ENCODE peak calls at places on chromosomes 16 and 17, in five cellular contexts. L is HCT116, W is IMR-90, T is upper lobe of right lung, S is transverse colon. Y is an unnamed sample.
A peak's percentile ranks its signal among the peaks of the same experiment; 100 is the strongest.

GRCh38 chr17:31226950-31227349 is 70.1 kb downstream of the OMG start:
- DNase-seq in L (no peak), W (no peak), T (no peak), S (no peak), Y (no peak)

GRCh38 chr17:42472709-42473521 is 14.2 kb downstream of the ATP6V0A1 start:
- DNase-seq in L (no peak), W (peak; percentile 93), T (no peak), S (no peak), Y (no peak)

GRCh38 chr17:48625502-48626201 is 506 bp downstream of the HOXB9 start:
- DNase-seq in L (no peak), W (no peak), T (no peak), S (peak; percentile 89), Y (no peak)

GRCh38 chr17:46053911-46054534 is 55.0 kb downstream of the STH start:
- DNase-seq in L (no peak), W (peak; percentile 47), T (no peak), S (no peak), Y (no peak)

GRCh38 chr17:37212184-37212583 is 163.6 kb upstream of the C17orf78 start:
- DNase-seq in L (no peak), W (no peak), T (no peak), S (no peak), Y (no peak)

GRCh38 chr16:86513471-86514277 is 3.3 kb downstream of the FOXF1 start:
- DNase-seq in L (no peak), W (no peak), T (no peak), S (no peak), Y (no peak)

GRCh38 chr17:45077643-45078042 is 16.5 kb downstream of the NMT1 start:
- DNase-seq in L (no peak), W (no peak), T (no peak), S (no peak), Y (no peak)

GRCh38 chr17:55743103-55743679 is 7.7 kb upstream of the PCTP start:
- DNase-seq in L (peak; percentile 85), W (no peak), T (no peak), S (peak; percentile 57), Y (no peak)

GRCh38 chr17:78717431-78717980 is 64.6 kb downstream of the CYTH1 start:
- DNase-seq in L (no peak), W (peak; percentile 26), T (no peak), S (peak; percentile 25), Y (no peak)

GRCh38 chr16:49910761-49911160 is 54.8 kb upstream of the ZNF423 start:
- DNase-seq in L (no peak), W (no peak), T (no peak), S (no peak), Y (no peak)

GRCh38 chr17:7590743-7591142 is 849 bp upstream of the SOX15 start:
- DNase-seq in L (no peak), W (peak; percentile 70), T (no peak), S (no peak), Y (no peak)

GRCh38 chr16:26777821-26778220 is 288.9 kb upstream of the C16orf82 start:
- DNase-seq in L (no peak), W (no peak), T (no peak), S (no peak), Y (no peak)

GRCh38 chr17:39753514-39754160 is 15.9 kb downstream of the GRB7 start:
- DNase-seq in L (no peak), W (no peak), T (no peak), S (peak; percentile 72), Y (no peak)

GRCh38 chr16:54242199-54242598 is 44.4 kb downstream of the IRX3 start:
- DNase-seq in L (peak; percentile 41), W (no peak), T (no peak), S (no peak), Y (peak; percentile 23)

GRCh38 chr16:83066881-83067280 is 440.1 kb downstream of the CDH13 start:
- DNase-seq in L (no peak), W (no peak), T (no peak), S (no peak), Y (no peak)

GRCh38 chr16:67893791-67894399 is 841 bp downstream of the PSKH1 start:
- DNase-seq in L (no peak), W (no peak), T (no peak), S (no peak), Y (no peak)

GRCh38 chr16:20410153-20410723 is 904 bp downstream of the ACSM5 start:
- DNase-seq in L (no peak), W (no peak), T (no peak), S (no peak), Y (no peak)

GRCh38 chr16:48089053-48089792 is 66.6 kb downstream of the ABCC12 start:
- DNase-seq in L (no peak), W (no peak), T (no peak), S (no peak), Y (no peak)

GRCh38 chr16:82657786-82658185 is 31.0 kb downstream of the CDH13 start:
- DNase-seq in L (no peak), W (no peak), T (no peak), S (no peak), Y (no peak)

GRCh38 chr17:76540381-76541300 is 797 bp downstream of the PRCD start:
- DNase-seq in L (peak; percentile 93), W (peak; percentile 94), T (peak; percentile 92), S (peak; percentile 91), Y (peak; percentile 98)

GRCh38 chr16:69113216-69113615 is 7.8 kb downstream of the HAS3 start:
- DNase-seq in L (no peak), W (no peak), T (peak; percentile 39), S (no peak), Y (no peak)

GRCh38 chr17:4833941-4834501 is 881 bp downstream of the MINK1 start:
- DNase-seq in L (no peak), W (peak; percentile 80), T (peak; percentile 67), S (peak; percentile 47), Y (peak; percentile 61)

GRCh38 chr16:11232852-11233726 is 22.9 kb downstream of the SOCS1 start:
- DNase-seq in L (no peak), W (no peak), T (peak; percentile 87), S (peak; percentile 73), Y (no peak)

GRCh38 chr17:673200-673681 is 41.4 kb downstream of the VPS53 start:
- DNase-seq in L (no peak), W (peak; percentile 78), T (peak; percentile 65), S (no peak), Y (no peak)

GRCh38 chr17:83053021-83053778 is 26.2 kb upstream of the METRNL start:
- DNase-seq in L (no peak), W (peak; percentile 30), T (peak; percentile 67), S (no peak), Y (no peak)

GRCh38 chr17:83053779-83054451 is 25.5 kb upstream of the METRNL start:
- DNase-seq in L (no peak), W (no peak), T (peak; percentile 78), S (no peak), Y (no peak)

GRCh38 chr17:83050651-83051422 is 28.6 kb upstream of the METRNL start:
- DNase-seq in L (no peak), W (no peak), T (no peak), S (peak; percentile 73), Y (no peak)

GRCh38 chr17:83052241-83052564 is 27.2 kb upstream of the METRNL start:
- DNase-seq in L (no peak), W (no peak), T (no peak), S (no peak), Y (no peak)

GRCh38 chr17:83051423-83052240 is 27.8 kb upstream of the METRNL start:
- DNase-seq in L (peak; percentile 97), W (peak; percentile 95), T (peak; percentile 98), S (peak; percentile 98), Y (peak; percentile 96)
- TF ChIP-seq CTCF in L (no peak), W (no peak), T (no peak), S (no peak), Y (no peak)

GRCh38 chr16:81314603-81315270 is at the start of gene GAN:
- DNase-seq in L (peak; percentile 94), W (peak; percentile 95), T (peak; percentile 97), S (peak; percentile 96), Y (peak; percentile 97)
- H3K4me1 ChIP-seq in L (peaks cover 18% of the 10 kb centered on the region), W (peaks cover 12% of the 10 kb centered on the region), T (peaks cover 25% of the 10 kb centered on the region), S (peaks cover 37% of the 10 kb centered on the region), Y (peaks cover 35% of the 10 kb centered on the region)

DNA sequence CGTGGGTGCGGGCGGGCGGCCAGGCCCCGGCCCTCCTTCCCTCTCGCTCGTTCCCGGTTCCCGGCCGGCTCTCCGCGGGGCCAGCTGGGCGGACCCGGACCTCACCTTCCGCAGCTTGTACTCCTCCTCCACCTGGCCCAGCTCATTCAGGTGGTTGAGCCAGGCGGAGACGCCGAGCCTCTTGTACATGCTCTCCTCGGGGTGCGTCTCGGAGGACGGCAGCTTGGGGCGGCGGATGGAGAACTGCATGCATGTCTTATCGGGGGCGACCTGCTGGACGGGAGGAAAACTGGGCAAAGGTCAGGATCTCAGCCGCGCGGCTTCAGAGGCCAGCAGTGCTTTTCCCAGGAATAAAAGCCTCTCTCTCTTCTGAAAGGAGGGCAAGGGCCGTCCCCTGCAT is 85.4 kb downstream of the TBC1D16 start:
- DNase-seq in L (no peak), W (no peak), T (peak; percentile 61), S (no peak), Y (no peak)
- H3K27ac ChIP-seq in L (no peak overlapping the region), W (no peak overlapping the region), T (no peak overlapping the region), S (no peak overlapping the region), Y (no peak overlapping the region)

DNA sequence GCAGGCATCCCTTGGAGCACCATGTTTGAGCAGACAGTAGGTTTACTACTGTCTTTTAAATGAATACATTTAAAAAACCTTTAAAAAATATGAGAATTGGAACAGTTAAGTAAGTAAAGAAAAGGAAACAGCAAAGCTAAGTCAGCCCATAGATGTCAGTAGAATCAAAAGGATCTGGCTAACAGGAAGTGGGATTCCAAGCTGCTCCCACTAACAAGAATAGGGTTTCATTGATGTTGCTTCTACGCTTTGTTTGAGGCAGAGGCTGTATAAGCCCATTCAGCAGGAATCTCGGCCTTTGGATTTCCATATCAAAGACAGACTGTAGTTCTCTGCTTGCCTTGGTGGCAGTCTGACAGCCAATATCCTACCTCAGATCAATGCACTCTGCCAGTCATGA is 122.9 kb upstream of the ELAC2 start:
- DNase-seq in L (no peak), W (peak; percentile 24), T (no peak), S (no peak), Y (no peak)
- TF ChIP-seq CTCF in L (no peak), W (peak; percentile 30), T (no peak), S (no peak), Y (no peak)

GRCh38 chr16:56282455-56282854 is 91.2 kb downstream of the GNAO1 start:
- DNase-seq in L (no peak), W (no peak), T (no peak), S (no peak), Y (no peak)

GRCh38 chr16:56288019-56288418 is 96.7 kb downstream of the GNAO1 start:
- DNase-seq in L (no peak), W (no peak), T (peak; percentile 40), S (no peak), Y (no peak)

GRCh38 chr16:56286819-56287218 is 95.5 kb downstream of the GNAO1 start:
- DNase-seq in L (no peak), W (peak; percentile 16), T (no peak), S (no peak), Y (no peak)

GRCh38 chr16:56281256-56281805 is 90.0 kb downstream of the GNAO1 start:
- DNase-seq in L (no peak), W (no peak), T (no peak), S (no peak), Y (no peak)

DNA sequence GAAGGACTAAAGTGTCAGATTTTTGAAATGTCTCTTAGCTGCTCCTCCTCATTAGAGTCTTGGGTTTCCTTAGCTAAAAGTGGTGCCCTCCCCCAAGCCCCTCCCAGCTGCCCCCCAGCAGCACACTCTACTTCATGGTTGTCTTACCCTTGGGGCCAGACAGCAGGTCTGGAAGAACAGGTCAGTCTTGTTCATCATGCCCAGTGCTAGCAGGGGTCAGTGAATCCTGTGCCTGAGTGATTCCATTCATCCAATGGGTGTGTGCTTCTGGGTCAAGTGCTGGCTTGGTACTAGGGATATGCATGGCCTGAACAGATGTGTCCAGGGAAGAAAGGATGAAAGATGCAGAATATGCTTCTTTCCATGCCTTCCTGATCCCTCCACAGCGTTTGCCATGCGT is 93.2 kb downstream of the GNAO1 start:
- DNase-seq in L (no peak), W (no peak), T (no peak), S (no peak), Y (no peak)
- H3K4me1 ChIP-seq in L (no peaks in the 10 kb centered on the region), W (no peaks in the 10 kb centered on the region), T (no peaks in the 10 kb centered on the region), S (no peaks in the 10 kb centered on the region), Y (no peaks in the 10 kb centered on the region)

Y was measured in right atrium auricular region.